ENCODE peak calls at places on chromosomes 4 and X, in seven cellular contexts. One of them, this sample, is unnamed.

GRCh38 chr4:65798498-65799127 is 128.3 kb upstream of the EPHA5 start:
- DNase-seq in cardiac muscle cell: peak
- DNase-seq in IMR-90: no peak
- DNase-seq in fibroblast of lung: no peak
- DNase-seq in tibial nerve: no peak
- DNase-seq in heart right ventricle: no peak
- DNase-seq in tibial artery: no peak
- DNase-seq in this sample: no peak

GRCh38 chrX:141468940-141469339 is 115.6 kb downstream of the SPANXA1 start:
- DNase-seq in heart right ventricle: no peak
- DNase-seq in tibial nerve: no peak
- DNase-seq in fibroblast of lung: peak
- DNase-seq in tibial artery: no peak
- DNase-seq in IMR-90: peak
- DNase-seq in cardiac muscle cell: no peak
- DNase-seq in this sample: no peak

GRCh38 chr4:165537028-165537648 is 158.3 kb downstream of the CPE start:
- DNase-seq in tibial artery: no peak
- DNase-seq in cardiac muscle cell: peak
- DNase-seq in IMR-90: peak
- DNase-seq in fibroblast of lung: peak
- DNase-seq in tibial nerve: no peak
- DNase-seq in heart right ventricle: no peak
- DNase-seq in this sample: no peak

GRCh38 chr4:168501407-168501806 is 4.6 kb downstream of the PALLD start:
- DNase-seq in tibial nerve: no peak
- DNase-seq in heart right ventricle: no peak
- DNase-seq in tibial artery: no peak
- DNase-seq in IMR-90: no peak
- DNase-seq in cardiac muscle cell: no peak
- DNase-seq in fibroblast of lung: no peak
- DNase-seq in this sample: no peak

GRCh38 chr4:11514780-11515432 is 86.2 kb upstream of the HS3ST1 start:
- DNase-seq in heart right ventricle: no peak
- DNase-seq in IMR-90: no peak
- DNase-seq in tibial artery: no peak
- DNase-seq in cardiac muscle cell: peak
- DNase-seq in tibial nerve: no peak
- DNase-seq in fibroblast of lung: no peak
- DNase-seq in this sample: no peak

GRCh38 chr4:53646792-53647191 is 55.5 kb upstream of the LNX1 start:
- DNase-seq in IMR-90: no peak
- DNase-seq in cardiac muscle cell: no peak
- DNase-seq in heart right ventricle: no peak
- DNase-seq in fibroblast of lung: no peak
- DNase-seq in tibial nerve: no peak
- DNase-seq in tibial artery: no peak
- DNase-seq in this sample: no peak

GRCh38 chrX:94424456-94424855 is 750.5 kb downstream of the FAM133A start:
- DNase-seq in cardiac muscle cell: no peak
- DNase-seq in tibial artery: no peak
- DNase-seq in heart right ventricle: no peak
- DNase-seq in IMR-90: no peak
- DNase-seq in fibroblast of lung: no peak
- DNase-seq in tibial nerve: no peak
- DNase-seq in this sample: no peak

GRCh38 chr4:76830612-76831474 is 67.1 kb downstream of the SOWAHB start:
- DNase-seq in cardiac muscle cell: peak
- DNase-seq in IMR-90: peak
- DNase-seq in tibial nerve: no peak
- DNase-seq in tibial artery: peak
- DNase-seq in heart right ventricle: no peak
- DNase-seq in fibroblast of lung: peak
- DNase-seq in this sample: no peak

GRCh38 chr4:97548186-97548585 is 595.1 kb downstream of the STPG2 start:
- DNase-seq in tibial artery: no peak
- DNase-seq in fibroblast of lung: no peak
- DNase-seq in tibial nerve: no peak
- DNase-seq in heart right ventricle: no peak
- DNase-seq in cardiac muscle cell: no peak
- DNase-seq in IMR-90: no peak
- DNase-seq in this sample: no peak

GRCh38 chr4:23972202-23972601 is 82.4 kb upstream of the PPARGC1A start:
- DNase-seq in cardiac muscle cell: no peak
- DNase-seq in fibroblast of lung: no peak
- DNase-seq in heart right ventricle: no peak
- DNase-seq in tibial nerve: no peak
- DNase-seq in tibial artery: no peak
- DNase-seq in IMR-90: peak
- DNase-seq in this sample: no peak

GRCh38 chr4:173448103-173448502 is 49.2 kb upstream of the SCRG1 start:
- DNase-seq in cardiac muscle cell: no peak
- DNase-seq in tibial artery: no peak
- DNase-seq in fibroblast of lung: peak
- DNase-seq in tibial nerve: no peak
- DNase-seq in heart right ventricle: peak
- DNase-seq in IMR-90: peak
- DNase-seq in this sample: no peak

GRCh38 chrX:3485727-3486126 is 139.3 kb upstream of the MXRA5 start:
- DNase-seq in tibial artery: no peak
- DNase-seq in cardiac muscle cell: no peak
- DNase-seq in tibial nerve: no peak
- DNase-seq in fibroblast of lung: no peak
- DNase-seq in heart right ventricle: no peak
- DNase-seq in IMR-90: no peak
- DNase-seq in this sample: no peak

GRCh38 chr4:126081336-126081735 is 766.6 kb downstream of the FAT4 start:
- DNase-seq in cardiac muscle cell: no peak
- DNase-seq in IMR-90: no peak
- DNase-seq in fibroblast of lung: no peak
- DNase-seq in tibial artery: no peak
- DNase-seq in heart right ventricle: no peak
- DNase-seq in tibial nerve: no peak
- DNase-seq in this sample: no peak

GRCh38 chr4:46270986-46271596 is 118.8 kb downstream of the GABRA2 start:
- DNase-seq in tibial nerve: no peak
- DNase-seq in fibroblast of lung: peak
- DNase-seq in cardiac muscle cell: peak
- DNase-seq in tibial artery: no peak
- DNase-seq in heart right ventricle: no peak
- DNase-seq in IMR-90: peak
- DNase-seq in this sample: no peak

GRCh38 chr4:38804654-38805295 is at the start of gene TLR1:
- DNase-seq in tibial nerve: no peak
- DNase-seq in heart right ventricle: no peak
- DNase-seq in cardiac muscle cell: peak
- DNase-seq in IMR-90: peak
- DNase-seq in tibial artery: no peak
- DNase-seq in fibroblast of lung: peak
- DNase-seq in this sample: no peak

GRCh38 chr4:55180980-55181379 is 55.6 kb upstream of the KDR start:
- DNase-seq in IMR-90: no peak
- DNase-seq in heart right ventricle: no peak
- DNase-seq in tibial nerve: no peak
- DNase-seq in tibial artery: no peak
- DNase-seq in cardiac muscle cell: no peak
- DNase-seq in fibroblast of lung: no peak
- DNase-seq in this sample: no peak

GRCh38 chrX:23908219-23909003 is 605 bp downstream of the CXorf58 start:
- DNase-seq in heart right ventricle: no peak
- DNase-seq in tibial artery: no peak
- DNase-seq in IMR-90: no peak
- DNase-seq in cardiac muscle cell: peak
- DNase-seq in tibial nerve: no peak
- DNase-seq in fibroblast of lung: no peak
- DNase-seq in this sample: no peak

GRCh38 chrX:14641681-14642655 is 112.6 kb downstream of the GLRA2 start:
- DNase-seq in tibial nerve: no peak
- DNase-seq in tibial artery: no peak
- DNase-seq in IMR-90: no peak
- DNase-seq in fibroblast of lung: no peak
- DNase-seq in cardiac muscle cell: no peak
- DNase-seq in heart right ventricle: no peak
- DNase-seq in this sample: no peak

GRCh38 chr4:183738081-183738673 is 79.1 kb downstream of the TRAPPC11 start:
- DNase-seq in IMR-90: no peak
- DNase-seq in tibial nerve: no peak
- DNase-seq in cardiac muscle cell: no peak
- DNase-seq in tibial artery: no peak
- DNase-seq in fibroblast of lung: no peak
- DNase-seq in heart right ventricle: no peak
- DNase-seq in this sample: no peak

GRCh38 chr4:57113870-57114269 is 3.7 kb upstream of the IGFBP7 start:
- DNase-seq in cardiac muscle cell: no peak
- DNase-seq in tibial artery: no peak
- DNase-seq in fibroblast of lung: no peak
- DNase-seq in heart right ventricle: no peak
- DNase-seq in tibial nerve: no peak
- DNase-seq in IMR-90: no peak
- DNase-seq in this sample: no peak

DNA sequence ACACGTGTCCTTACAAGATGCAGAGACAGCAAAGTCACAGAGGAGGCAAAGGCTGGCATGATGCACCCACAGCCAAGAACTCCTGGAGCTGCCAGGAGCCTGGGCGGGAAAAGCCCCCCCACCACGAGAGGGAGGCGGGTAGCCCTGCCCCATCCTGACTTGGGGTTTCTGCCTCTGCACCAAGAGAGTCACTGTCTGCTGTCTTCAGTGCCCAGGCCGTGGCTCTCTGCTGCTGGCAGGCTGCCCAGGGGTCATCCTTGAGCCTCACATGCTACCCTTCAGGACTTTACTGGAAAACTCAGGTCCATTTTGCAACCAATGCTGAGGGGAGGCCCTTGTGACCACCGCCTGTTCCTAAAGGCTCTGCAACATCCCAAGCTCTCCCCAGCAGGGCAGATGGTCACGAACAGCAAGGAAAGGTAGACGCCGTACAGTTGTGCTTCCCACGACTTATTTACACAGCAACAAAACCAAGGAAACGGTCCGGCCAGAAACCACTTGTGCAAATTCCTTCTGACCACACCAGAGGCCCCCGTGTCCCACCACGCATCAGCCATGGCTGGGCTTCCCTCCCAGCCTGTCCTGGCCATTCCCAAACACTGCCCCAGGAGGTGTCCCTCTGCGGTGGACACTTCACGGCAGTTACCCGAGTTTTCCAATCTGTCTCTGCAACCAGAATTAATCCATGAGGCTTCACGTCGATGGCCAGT is 56.9 kb downstream of the ACOX3 start:
- DNase-seq in IMR-90: peak
- DNase-seq in tibial nerve: no peak
- DNase-seq in cardiac muscle cell: no peak
- DNase-seq in fibroblast of lung: peak
- DNase-seq in heart right ventricle: no peak
- DNase-seq in tibial artery: no peak
- DNase-seq in this sample: no peak
- TF ChIP-seq CTCF in IMR-90: no peak
- TF ChIP-seq CTCF in tibial nerve: no peak
- TF ChIP-seq CTCF in cardiac muscle cell: no peak
- TF ChIP-seq CTCF in fibroblast of lung: no peak
- TF ChIP-seq CTCF in heart right ventricle: no peak
- TF ChIP-seq CTCF in tibial artery: no peak
- TF ChIP-seq CTCF in this sample: no peak

GRCh38 chr4:118917582-118917981 is 28.9 kb downstream of the SYNPO2 start:
- DNase-seq in cardiac muscle cell: no peak
- DNase-seq in IMR-90: peak
- DNase-seq in tibial artery: no peak
- DNase-seq in fibroblast of lung: no peak
- DNase-seq in tibial nerve: no peak
- DNase-seq in heart right ventricle: no peak
- DNase-seq in this sample: no peak

GRCh38 chr4:118918388-118918787 is 29.7 kb downstream of the SYNPO2 start:
- DNase-seq in tibial artery: no peak
- DNase-seq in IMR-90: peak
- DNase-seq in tibial nerve: no peak
- DNase-seq in cardiac muscle cell: no peak
- DNase-seq in fibroblast of lung: peak
- DNase-seq in heart right ventricle: no peak
- DNase-seq in this sample: no peak

GRCh38 chr4:118911162-118911791 is 22.6 kb downstream of the SYNPO2 start:
- DNase-seq in fibroblast of lung: no peak
- DNase-seq in tibial artery: no peak
- DNase-seq in heart right ventricle: no peak
- DNase-seq in cardiac muscle cell: no peak
- DNase-seq in tibial nerve: no peak
- DNase-seq in IMR-90: peak
- DNase-seq in this sample: no peak

GRCh38 chr4:118920247-118920646 is 31.6 kb downstream of the SYNPO2 start:
- DNase-seq in tibial artery: peak
- DNase-seq in IMR-90: peak
- DNase-seq in tibial nerve: no peak
- DNase-seq in heart right ventricle: no peak
- DNase-seq in fibroblast of lung: peak
- DNase-seq in cardiac muscle cell: no peak
- DNase-seq in this sample: no peak

DNA sequence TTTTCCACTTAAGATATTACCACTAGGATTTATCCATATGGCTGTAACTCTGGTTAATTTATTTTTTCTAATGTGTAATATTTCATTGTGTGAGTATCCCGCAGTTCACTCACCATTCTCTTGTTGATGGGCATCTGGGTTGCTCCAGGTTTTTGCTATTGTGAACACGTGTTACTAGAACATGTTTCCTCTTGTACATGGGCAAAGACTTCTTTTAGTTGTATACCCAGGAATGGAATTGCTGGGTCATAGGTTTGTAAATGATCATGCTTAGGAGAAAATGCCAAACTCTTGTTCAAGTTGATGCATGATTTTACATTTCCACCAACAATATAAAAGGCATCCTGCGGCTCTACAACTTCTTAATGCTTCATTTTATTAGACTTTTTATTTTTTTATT is 26.8 kb downstream of the SYNPO2 start:
- DNase-seq in tibial nerve: no peak
- DNase-seq in heart right ventricle: no peak
- DNase-seq in cardiac muscle cell: no peak
- DNase-seq in fibroblast of lung: no peak
- DNase-seq in tibial artery: no peak
- DNase-seq in IMR-90: no peak
- DNase-seq in this sample: no peak
- H3K27ac ChIP-seq in tibial nerve: no peak
- H3K27ac ChIP-seq in heart right ventricle: no peak
- H3K27ac ChIP-seq in cardiac muscle cell: no peak
- H3K27ac ChIP-seq in fibroblast of lung: no peak
- H3K27ac ChIP-seq in tibial artery: peak
- H3K27ac ChIP-seq in IMR-90: no peak
- H3K27ac ChIP-seq in this sample: no peak

GRCh38 chrX:17500145-17500579 is 125.2 kb downstream of the NHS start:
- DNase-seq in tibial nerve: no peak
- DNase-seq in fibroblast of lung: peak
- DNase-seq in heart right ventricle: no peak
- DNase-seq in tibial artery: no peak
- DNase-seq in cardiac muscle cell: no peak
- DNase-seq in IMR-90: peak
- DNase-seq in this sample: no peak
- TF ChIP-seq CTCF in tibial nerve: no peak
- TF ChIP-seq CTCF in fibroblast of lung: no peak
- TF ChIP-seq CTCF in heart right ventricle: no peak
- TF ChIP-seq CTCF in tibial artery: no peak
- TF ChIP-seq CTCF in cardiac muscle cell: no peak
- TF ChIP-seq CTCF in IMR-90: no peak
- TF ChIP-seq CTCF in this sample: no peak

DNA sequence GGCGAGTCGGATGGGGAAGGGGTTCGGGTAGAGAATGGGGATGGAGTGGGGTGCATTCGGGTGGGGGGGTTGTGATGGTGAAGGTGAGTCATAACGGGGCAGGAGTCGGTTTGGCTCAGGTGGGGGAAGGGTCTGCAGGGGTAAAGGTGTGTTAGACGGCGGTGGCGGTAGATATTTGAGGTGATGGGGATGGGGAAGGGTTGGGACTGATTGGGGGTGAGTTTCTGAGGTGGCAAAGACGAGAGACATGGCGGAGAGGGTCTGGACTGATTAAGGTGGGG is 738 bp downstream of the SYP start:
- DNase-seq in tibial artery: no peak
- DNase-seq in heart right ventricle: no peak
- DNase-seq in tibial nerve: no peak
- DNase-seq in fibroblast of lung: no peak
- DNase-seq in cardiac muscle cell: no peak
- DNase-seq in IMR-90: no peak
- DNase-seq in this sample: no peak
- H3K27ac ChIP-seq in tibial artery: peak
- H3K27ac ChIP-seq in heart right ventricle: no peak
- H3K27ac ChIP-seq in tibial nerve: no peak
- H3K27ac ChIP-seq in fibroblast of lung: no peak
- H3K27ac ChIP-seq in cardiac muscle cell: no peak
- H3K27ac ChIP-seq in IMR-90: no peak
- H3K27ac ChIP-seq in this sample: no peak